ENCODE peak calls at places on chromosomes 3 and 15, in five cellular contexts. One of them, this sample, is unnamed.
A peak's percentile ranks its signal among the peaks of the same experiment; 100 is the strongest.

GRCh38 chr3:155805802-155806618 is at the start of gene C3orf33:
- DNase-seq in fibroblast of pulmonary artery: peak; percentile 48
- DNase-seq in heart left ventricle: peak; percentile 69
- DNase-seq in brain microvascular endothelial cell: peak; percentile 17
- DNase-seq in cardiac muscle cell: peak; percentile 66
- DNase-seq in this sample: peak; percentile 62

GRCh38 chr3:58581328-58582091 is 4.3 kb upstream of the FAM107A start:
- DNase-seq in fibroblast of pulmonary artery: no peak
- DNase-seq in heart left ventricle: no peak
- DNase-seq in brain microvascular endothelial cell: no peak
- DNase-seq in cardiac muscle cell: peak; percentile 29
- DNase-seq in this sample: peak; percentile 31

GRCh38 chr3:56363720-56364119 is 104.5 kb downstream of the ERC2 start:
- DNase-seq in fibroblast of pulmonary artery: no peak
- DNase-seq in heart left ventricle: no peak
- DNase-seq in brain microvascular endothelial cell: no peak
- DNase-seq in cardiac muscle cell: no peak
- DNase-seq in this sample: no peak

GRCh38 chr3:196941846-196942225 is 492 bp downstream of the NCBP2 start:
- DNase-seq in fibroblast of pulmonary artery: peak; percentile 62
- DNase-seq in heart left ventricle: peak; percentile 57
- DNase-seq in brain microvascular endothelial cell: peak; percentile 34
- DNase-seq in cardiac muscle cell: peak; percentile 69
- DNase-seq in this sample: peak; percentile 62

GRCh38 chr3:42228796-42229195 is 37.2 kb downstream of the CCK start:
- DNase-seq in fibroblast of pulmonary artery: peak; percentile 19
- DNase-seq in heart left ventricle: no peak
- DNase-seq in brain microvascular endothelial cell: no peak
- DNase-seq in cardiac muscle cell: peak; percentile 11
- DNase-seq in this sample: peak; percentile 33

GRCh38 chr15:51128701-51129100 is 34.0 kb upstream of the TNFAIP8L3 start:
- DNase-seq in fibroblast of pulmonary artery: no peak
- DNase-seq in heart left ventricle: no peak
- DNase-seq in brain microvascular endothelial cell: no peak
- DNase-seq in cardiac muscle cell: no peak
- DNase-seq in this sample: peak; percentile 54

GRCh38 chr15:57969355-57969754 is 96.2 kb downstream of the ALDH1A2 start:
- DNase-seq in fibroblast of pulmonary artery: peak; percentile 60
- DNase-seq in heart left ventricle: no peak
- DNase-seq in brain microvascular endothelial cell: peak; percentile 38
- DNase-seq in cardiac muscle cell: peak; percentile 46
- DNase-seq in this sample: peak; percentile 42

GRCh38 chr3:178155521-178155920 is 380.7 kb upstream of the KCNMB2 start:
- DNase-seq in fibroblast of pulmonary artery: no peak
- DNase-seq in heart left ventricle: no peak
- DNase-seq in brain microvascular endothelial cell: no peak
- DNase-seq in cardiac muscle cell: no peak
- DNase-seq in this sample: no peak

GRCh38 chr3:195727596-195728195 is 6.9 kb downstream of the MUC20 start:
- DNase-seq in fibroblast of pulmonary artery: no peak
- DNase-seq in heart left ventricle: no peak
- DNase-seq in brain microvascular endothelial cell: no peak
- DNase-seq in cardiac muscle cell: no peak
- DNase-seq in this sample: no peak

GRCh38 chr3:78871048-78871447 is 896.8 kb downstream of the ROBO1 start:
- DNase-seq in fibroblast of pulmonary artery: no peak
- DNase-seq in heart left ventricle: no peak
- DNase-seq in brain microvascular endothelial cell: no peak
- DNase-seq in cardiac muscle cell: no peak
- DNase-seq in this sample: no peak

GRCh38 chr15:41772720-41773331 is 1.5 kb upstream of the MAPKBP1 start:
- DNase-seq in fibroblast of pulmonary artery: peak; percentile 83
- DNase-seq in heart left ventricle: peak; percentile 40
- DNase-seq in brain microvascular endothelial cell: peak; percentile 59
- DNase-seq in cardiac muscle cell: peak; percentile 75
- DNase-seq in this sample: peak; percentile 83

GRCh38 chr3:160401301-160402095 is 2.0 kb downstream of the SMC4 start:
- DNase-seq in fibroblast of pulmonary artery: peak; percentile 87
- DNase-seq in heart left ventricle: no peak
- DNase-seq in brain microvascular endothelial cell: peak; percentile 81
- DNase-seq in cardiac muscle cell: peak; percentile 91
- DNase-seq in this sample: peak; percentile 82

GRCh38 chr3:57918123-57918837 is 89.9 kb upstream of the FLNB start:
- DNase-seq in fibroblast of pulmonary artery: peak; percentile 80
- DNase-seq in heart left ventricle: no peak
- DNase-seq in brain microvascular endothelial cell: peak; percentile 76
- DNase-seq in cardiac muscle cell: peak; percentile 82
- DNase-seq in this sample: peak; percentile 69

GRCh38 chr15:99547474-99547873 is 18.3 kb upstream of the MEF2A start:
- DNase-seq in fibroblast of pulmonary artery: no peak
- DNase-seq in heart left ventricle: no peak
- DNase-seq in brain microvascular endothelial cell: no peak
- DNase-seq in cardiac muscle cell: no peak
- DNase-seq in this sample: no peak

GRCh38 chr15:39887832-39888231 is 32.2 kb downstream of the GPR176 start:
- DNase-seq in fibroblast of pulmonary artery: peak; percentile 67
- DNase-seq in heart left ventricle: no peak
- DNase-seq in brain microvascular endothelial cell: peak; percentile 35
- DNase-seq in cardiac muscle cell: peak; percentile 50
- DNase-seq in this sample: peak; percentile 74

GRCh38 chr15:38367476-38367875 is 86.5 kb upstream of the FAM98B start:
- DNase-seq in fibroblast of pulmonary artery: peak; percentile 39
- DNase-seq in heart left ventricle: no peak
- DNase-seq in brain microvascular endothelial cell: no peak
- DNase-seq in cardiac muscle cell: peak; percentile 55
- DNase-seq in this sample: peak; percentile 37

GRCh38 chr3:103367481-103367880 is 932.7 kb downstream of the ZPLD1 start:
- DNase-seq in fibroblast of pulmonary artery: no peak
- DNase-seq in heart left ventricle: no peak
- DNase-seq in brain microvascular endothelial cell: no peak
- DNase-seq in cardiac muscle cell: no peak
- DNase-seq in this sample: no peak

GRCh38 chr3:47813551-47814177 is 10.7 kb downstream of the DHX30 start:
- DNase-seq in fibroblast of pulmonary artery: no peak
- DNase-seq in heart left ventricle: no peak
- DNase-seq in brain microvascular endothelial cell: no peak
- DNase-seq in cardiac muscle cell: no peak
- DNase-seq in this sample: no peak

GRCh38 chr3:152197451-152197850 is 71.3 kb upstream of the MBNL1 start:
- DNase-seq in fibroblast of pulmonary artery: no peak
- DNase-seq in heart left ventricle: no peak
- DNase-seq in brain microvascular endothelial cell: no peak
- DNase-seq in cardiac muscle cell: no peak
- DNase-seq in this sample: peak; percentile 64

GRCh38 chr15:87871738-87872315 is 384.7 kb downstream of the NTRK3 start:
- DNase-seq in fibroblast of pulmonary artery: peak; percentile 31
- DNase-seq in heart left ventricle: no peak
- DNase-seq in brain microvascular endothelial cell: no peak
- DNase-seq in cardiac muscle cell: peak; percentile 25
- DNase-seq in this sample: peak; percentile 12

GRCh38 chr15:73550190-73550589 is 83.0 kb downstream of the NPTN start:
- DNase-seq in fibroblast of pulmonary artery: no peak
- DNase-seq in heart left ventricle: no peak
- DNase-seq in brain microvascular endothelial cell: no peak
- DNase-seq in cardiac muscle cell: no peak
- DNase-seq in this sample: no peak

GRCh38 chr15:92574161-92574560 is 81.4 kb downstream of the FAM174B start:
- DNase-seq in fibroblast of pulmonary artery: no peak
- DNase-seq in heart left ventricle: no peak
- DNase-seq in brain microvascular endothelial cell: no peak
- DNase-seq in cardiac muscle cell: no peak
- DNase-seq in this sample: no peak

DNA sequence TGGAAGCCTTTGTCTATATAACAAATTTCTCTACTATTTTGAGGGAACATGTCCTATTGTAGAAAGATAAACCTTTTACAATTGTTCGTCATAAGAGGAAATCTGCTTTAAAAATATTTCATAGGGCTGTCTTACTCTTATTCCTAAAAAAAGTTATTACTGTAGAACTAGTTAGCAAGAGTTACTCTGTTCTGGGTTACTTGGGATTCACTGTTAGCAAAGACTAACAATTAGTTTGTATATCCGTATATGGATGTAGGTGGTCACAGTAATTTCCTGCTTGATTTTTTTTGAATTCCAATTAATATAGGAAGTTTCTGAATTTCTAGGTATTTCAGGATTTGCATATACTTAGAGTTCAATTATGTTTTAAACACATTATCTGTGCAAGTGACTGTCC is 413.5 kb downstream of the RBMS3 start:
- DNase-seq in fibroblast of pulmonary artery: peak; percentile 40
- DNase-seq in heart left ventricle: no peak
- DNase-seq in brain microvascular endothelial cell: no peak
- DNase-seq in cardiac muscle cell: peak; percentile 36
- DNase-seq in this sample: no peak
- H3K4me3 ChIP-seq in fibroblast of pulmonary artery: no peak overlapping the region
- H3K4me3 ChIP-seq in heart left ventricle: no peak overlapping the region
- H3K4me3 ChIP-seq in brain microvascular endothelial cell: no peak overlapping the region
- H3K4me3 ChIP-seq in cardiac muscle cell: no peak overlapping the region
- H3K4me3 ChIP-seq in this sample: no peak overlapping the region

GRCh38 chr3:158732856-158733200 is 571 bp upstream of the RARRES1 start:
- DNase-seq in fibroblast of pulmonary artery: no peak
- DNase-seq in heart left ventricle: no peak
- DNase-seq in brain microvascular endothelial cell: no peak
- DNase-seq in cardiac muscle cell: no peak
- DNase-seq in this sample: no peak
- H3K4me3 ChIP-seq in fibroblast of pulmonary artery: peak overlapping the region; percentile 59
- H3K4me3 ChIP-seq in heart left ventricle: peak overlapping the region; percentile 71
- H3K4me3 ChIP-seq in brain microvascular endothelial cell: peak overlapping the region; percentile 64
- H3K4me3 ChIP-seq in cardiac muscle cell: peak overlapping the region; percentile 60
- H3K4me3 ChIP-seq in this sample: peak overlapping the region; percentile 55

DNA sequence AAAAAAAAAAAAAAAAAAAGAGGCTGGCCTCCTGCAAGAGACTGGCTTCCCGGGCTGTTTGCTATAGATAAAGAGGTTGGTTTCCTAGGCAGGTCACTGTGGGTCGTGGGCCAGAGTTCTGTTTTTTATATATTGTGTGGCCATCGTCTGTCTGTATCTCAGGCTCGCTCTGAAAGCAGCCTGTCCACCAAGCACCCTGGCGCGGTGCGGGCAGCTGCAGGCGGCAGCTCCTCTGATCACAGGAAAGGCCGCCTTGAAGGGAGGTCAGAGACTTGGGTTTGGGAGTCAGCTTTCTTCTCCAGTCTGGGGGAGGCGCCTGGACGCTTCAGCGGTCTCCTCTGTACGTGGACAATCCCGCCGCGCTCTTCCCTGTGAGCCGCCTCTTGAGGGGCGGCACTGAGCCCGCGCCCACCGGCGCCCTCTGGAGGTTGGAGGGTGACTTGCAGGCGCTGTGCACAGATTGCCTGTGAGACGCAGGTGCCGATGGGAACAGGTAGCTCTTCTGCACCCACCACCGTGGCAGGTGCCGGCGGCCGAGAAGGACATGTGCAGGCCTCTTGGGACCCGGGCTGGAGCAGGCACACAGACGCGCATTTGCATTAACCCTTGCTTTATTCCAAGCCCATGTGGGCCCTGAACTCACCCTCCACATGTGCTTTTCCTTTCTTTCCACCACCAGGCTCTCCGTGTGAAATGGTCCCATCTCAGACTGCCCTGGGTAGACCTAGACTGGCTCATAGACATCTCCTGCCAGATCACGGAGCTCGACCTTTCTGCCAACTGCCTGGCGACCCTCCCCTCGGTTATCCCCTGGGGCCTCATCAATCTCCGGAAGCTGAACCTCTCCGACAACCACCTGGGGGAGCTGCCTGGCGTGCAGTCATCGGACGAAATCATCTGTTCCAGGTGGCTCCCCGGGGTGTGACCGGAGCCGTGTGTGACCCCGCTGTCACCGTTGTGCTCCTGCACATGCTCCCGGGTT is 89.3 kb downstream of the LRRK1 start:
- DNase-seq in fibroblast of pulmonary artery: peak; percentile 71
- DNase-seq in heart left ventricle: peak; percentile 76
- DNase-seq in brain microvascular endothelial cell: peak; percentile 63
- DNase-seq in cardiac muscle cell: peak; percentile 87
- DNase-seq in this sample: peak; percentile 74
- H3K4me3 ChIP-seq in fibroblast of pulmonary artery: peak overlapping the region; percentile 39
- H3K4me3 ChIP-seq in heart left ventricle: peak overlapping the region; percentile 69
- H3K4me3 ChIP-seq in brain microvascular endothelial cell: peak overlapping the region; percentile 60
- H3K4me3 ChIP-seq in cardiac muscle cell: peak overlapping the region; percentile 27
- H3K4me3 ChIP-seq in this sample: peak overlapping the region; percentile 37

GRCh38 chr3:43346990-43347749 is 60.8 kb downstream of the SNRK start:
- DNase-seq in fibroblast of pulmonary artery: no peak
- DNase-seq in heart left ventricle: no peak
- DNase-seq in brain microvascular endothelial cell: no peak
- DNase-seq in cardiac muscle cell: no peak
- DNase-seq in this sample: no peak
- H3K4me3 ChIP-seq in fibroblast of pulmonary artery: no peak overlapping the region
- H3K4me3 ChIP-seq in heart left ventricle: no peak overlapping the region
- H3K4me3 ChIP-seq in brain microvascular endothelial cell: no peak overlapping the region
- H3K4me3 ChIP-seq in cardiac muscle cell: no peak overlapping the region
- H3K4me3 ChIP-seq in this sample: no peak overlapping the region

GRCh38 chr15:44727462-44728231 is 8.7 kb upstream of the TRIM69 start:
- DNase-seq in fibroblast of pulmonary artery: no peak
- DNase-seq in heart left ventricle: no peak
- DNase-seq in brain microvascular endothelial cell: no peak
- DNase-seq in cardiac muscle cell: no peak
- DNase-seq in this sample: peak; percentile 9

GRCh38 chr15:44726568-44727461 is 9.5 kb upstream of the TRIM69 start:
- DNase-seq in fibroblast of pulmonary artery: peak; percentile 93
- DNase-seq in heart left ventricle: peak; percentile 56
- DNase-seq in brain microvascular endothelial cell: peak; percentile 92
- DNase-seq in cardiac muscle cell: peak; percentile 95
- DNase-seq in this sample: peak; percentile 95

GRCh38 chr15:44729394-44729913 is 6.9 kb upstream of the TRIM69 start:
- DNase-seq in fibroblast of pulmonary artery: peak; percentile 32
- DNase-seq in heart left ventricle: peak; percentile 49
- DNase-seq in brain microvascular endothelial cell: no peak
- DNase-seq in cardiac muscle cell: peak; percentile 40
- DNase-seq in this sample: peak; percentile 27

GRCh38 chr15:44728576-44729393 is 7.5 kb upstream of the TRIM69 start:
- DNase-seq in fibroblast of pulmonary artery: peak; percentile 99
- DNase-seq in heart left ventricle: peak; percentile 97
- DNase-seq in brain microvascular endothelial cell: peak; percentile 99
- DNase-seq in cardiac muscle cell: peak; percentile 99
- DNase-seq in this sample: peak; percentile 99

GRCh38 chr15:44726136-44726535 is 10.2 kb upstream of the TRIM69 start:
- DNase-seq in fibroblast of pulmonary artery: peak; percentile 28
- DNase-seq in heart left ventricle: no peak
- DNase-seq in brain microvascular endothelial cell: no peak
- DNase-seq in cardiac muscle cell: peak; percentile 48
- DNase-seq in this sample: peak; percentile 30
- H3K4me3 ChIP-seq in fibroblast of pulmonary artery: peak overlapping the region; percentile 21
- H3K4me3 ChIP-seq in heart left ventricle: peak overlapping the region; percentile 11
- H3K4me3 ChIP-seq in brain microvascular endothelial cell: no peak overlapping the region
- H3K4me3 ChIP-seq in cardiac muscle cell: no peak overlapping the region
- H3K4me3 ChIP-seq in this sample: no peak overlapping the region

GRCh38 chr3:169659096-169659521 is 4.4 kb downstream of the MECOM start:
- DNase-seq in fibroblast of pulmonary artery: no peak
- DNase-seq in heart left ventricle: peak; percentile 41
- DNase-seq in brain microvascular endothelial cell: no peak
- DNase-seq in cardiac muscle cell: peak; percentile 29
- DNase-seq in this sample: peak; percentile 12
- H3K4me3 ChIP-seq in fibroblast of pulmonary artery: no peak overlapping the region
- H3K4me3 ChIP-seq in heart left ventricle: peak overlapping the region; percentile 95
- H3K4me3 ChIP-seq in brain microvascular endothelial cell: no peak overlapping the region
- H3K4me3 ChIP-seq in cardiac muscle cell: peak overlapping the region; percentile 3
- H3K4me3 ChIP-seq in this sample: peak overlapping the region; percentile 36

GRCh38 chr3:185727873-185728272 is 97.0 kb downstream of the IGF2BP2 start:
- DNase-seq in fibroblast of pulmonary artery: no peak
- DNase-seq in heart left ventricle: no peak
- DNase-seq in brain microvascular endothelial cell: no peak
- DNase-seq in cardiac muscle cell: no peak
- DNase-seq in this sample: peak; percentile 38
- H3K4me3 ChIP-seq in fibroblast of pulmonary artery: no peak overlapping the region
- H3K4me3 ChIP-seq in heart left ventricle: no peak overlapping the region
- H3K4me3 ChIP-seq in brain microvascular endothelial cell: no peak overlapping the region
- H3K4me3 ChIP-seq in cardiac muscle cell: no peak overlapping the region
- H3K4me3 ChIP-seq in this sample: no peak overlapping the region

This sample was measured in cardiac fibroblast.